ENCODE peak calls at places on chromosomes 5 and 9, in ten cellular contexts. F, H, C, U, B, L, W, V, N and E are unnamed samples.

GRCh38 chr9:35723908-35724307 is 8.1 kb downstream of the TLN1 start:
- DNase-seq in W (no peak), L (no peak), V (no peak), N (no peak), B (no peak), F (no peak), U (no peak), H (no peak), C (no peak), E (no peak)

GRCh38 chr5:132424167-132424935 is 54.8 kb downstream of the SLC22A5 start:
- DNase-seq in L (no peak), W (no peak), B (no peak), H (no peak), U (no peak), N (no peak), V (no peak), C (no peak), F (no peak), E (no peak)

GRCh38 chr9:93531374-93531773 is 45.0 kb upstream of the PHF2 start:
- DNase-seq in U (no peak), F (peak), L (no peak), C (no peak), B (no peak), N (no peak), W (no peak), H (no peak), V (no peak), E (no peak)

GRCh38 chr5:54610197-54610898 is 92.8 kb downstream of the SNX18 start:
- DNase-seq in B (peak), C (peak), U (no peak), N (peak), W (no peak), L (peak), H (no peak), V (peak), F (peak), E (no peak)

GRCh38 chr9:129267141-129267540 is 89.1 kb upstream of the IER5L start:
- DNase-seq in H (no peak), W (no peak), F (no peak), U (no peak), V (no peak), L (no peak), N (no peak), C (no peak), B (no peak), E (no peak)

GRCh38 chr5:153523831-153524230 is 33.4 kb downstream of the GRIA1 start:
- DNase-seq in U (no peak), H (no peak), B (peak), C (peak), F (peak), W (no peak), L (no peak), V (no peak), N (peak), E (no peak)

GRCh38 chr5:38639377-38640011 is 83.0 kb upstream of the LIFR start:
- DNase-seq in F (no peak), H (no peak), B (no peak), C (no peak), W (no peak), U (no peak), V (no peak), N (no peak), L (no peak), E (no peak)

GRCh38 chr5:155070781-155071180 is 57.2 kb downstream of the KIF4B start:
- DNase-seq in L (no peak), V (no peak), H (no peak), W (no peak), N (no peak), F (no peak), B (no peak), C (no peak), U (no peak), E (no peak)

GRCh38 chr9:109463924-109464625 is 34.0 kb downstream of the PTPN3 start:
- DNase-seq in F (peak), W (no peak), C (no peak), B (no peak), U (no peak), H (no peak), N (no peak), V (no peak), L (no peak), E (no peak)

GRCh38 chr9:108980893-108981292 is 32.4 kb downstream of the CTNNAL1 start:
- DNase-seq in N (no peak), W (no peak), U (no peak), V (no peak), L (no peak), F (no peak), H (no peak), C (no peak), B (no peak), E (no peak)

GRCh38 chr9:126376903-126377342 is 50.3 kb downstream of the MVB12B start:
- DNase-seq in F (no peak), B (no peak), L (no peak), U (no peak), W (no peak), C (peak), N (no peak), V (no peak), H (no peak), E (no peak)

GRCh38 chr9:12817702-12818101 is 42.9 kb downstream of the LURAP1L start:
- DNase-seq in U (no peak), V (no peak), H (no peak), L (no peak), N (no peak), B (no peak), F (peak), W (peak), C (no peak), E (no peak)

GRCh38 chr9:16579872-16580432 is 290.5 kb downstream of the BNC2 start:
- DNase-seq in H (no peak), W (no peak), L (no peak), N (no peak), V (no peak), C (no peak), F (no peak), U (no peak), B (no peak), E (no peak)

GRCh38 chr5:128169369-128170017 is 85.9 kb downstream of the SLC12A2 start:
- DNase-seq in W (no peak), F (no peak), C (no peak), V (no peak), L (no peak), B (no peak), U (no peak), H (no peak), N (no peak), E (no peak)

GRCh38 chr9:75047506-75047905 is 19.4 kb upstream of the CARNMT1 start:
- DNase-seq in H (no peak), L (no peak), V (no peak), N (no peak), U (no peak), B (no peak), C (no peak), F (no peak), W (no peak), E (no peak)

GRCh38 chr9:126379661-126380365 is 53.2 kb downstream of the MVB12B start:
- DNase-seq in W (no peak), U (no peak), H (no peak), B (peak), L (no peak), C (no peak), V (no peak), F (peak), N (no peak), E (no peak)

GRCh38 chr9:36576866-36577265 is 4.2 kb downstream of the MELK start:
- DNase-seq in H (no peak), W (no peak), V (no peak), B (peak), L (no peak), C (peak), U (no peak), N (no peak), F (peak), E (no peak)

GRCh38 chr5:154352960-154353548 is 92.7 kb upstream of the SAP30L start:
- DNase-seq in B (no peak), H (no peak), N (no peak), F (no peak), U (no peak), V (no peak), L (no peak), C (no peak), W (no peak), E (no peak)

GRCh38 chr5:169805527-169805934 is 168.5 kb downstream of the DOCK2 start:
- DNase-seq in N (no peak), H (no peak), V (peak), F (peak), C (peak), B (peak), L (peak), W (no peak), U (no peak), E (no peak)

GRCh38 chr5:98813755-98814154 is 40.3 kb downstream of the RGMB start:
- DNase-seq in H (no peak), U (no peak), V (no peak), B (peak), C (no peak), N (no peak), L (peak), W (no peak), F (no peak), E (no peak)

GRCh38 chr5:147321569-147321968 is 86.7 kb downstream of the STK32A start:
- DNase-seq in V (no peak), C (no peak), H (no peak), W (no peak), L (no peak), N (no peak), B (no peak), F (no peak), U (no peak), E (no peak)

GRCh38 chr9:121122450-121123032 is 47.8 kb downstream of the CNTRL start:
- DNase-seq in B (peak), H (no peak), N (no peak), F (peak), W (no peak), C (no peak), V (no peak), U (no peak), L (no peak), E (no peak)

GRCh38 chr9:73081979-73082657 is 69.5 kb upstream of the ANXA1 start:
- DNase-seq in U (peak), H (no peak), C (peak), F (peak), N (peak), V (no peak), B (peak), W (peak), L (peak), E (no peak)

GRCh38 chr5:139747583-139748504 is 47.8 kb upstream of the PSD2 start:
- DNase-seq in H (peak), V (peak), L (peak), U (no peak), B (peak), C (peak), F (peak), N (no peak), W (peak), E (peak)

GRCh38 chr5:36874465-36874864 is 2.1 kb upstream of the NIPBL start:
- DNase-seq in H (no peak), L (no peak), C (peak), N (no peak), W (no peak), B (peak), F (peak), U (no peak), V (no peak), E (no peak)

GRCh38 chr5:120823316-120823715 is 359.2 kb downstream of the PRR16 start:
- DNase-seq in B (peak), L (no peak), H (no peak), V (no peak), W (no peak), N (no peak), F (peak), U (no peak), C (no peak), E (no peak)

GRCh38 chr5:92758552-92758951 is 822.5 kb downstream of the NR2F1-AS1 start:
- DNase-seq in L (no peak), V (no peak), B (peak), C (peak), W (no peak), U (no peak), F (peak), H (no peak), N (peak), E (no peak)

GRCh38 chr5:372556-372910 is 51.0 kb downstream of the AHRR start:
- DNase-seq in H (no peak), L (no peak), B (no peak), V (no peak), F (no peak), C (no peak), W (no peak), N (no peak), U (no peak), E (no peak)

GRCh38 chr5:151461312-151461711 is 13.9 kb downstream of the SLC36A1 start:
- DNase-seq in B (no peak), W (no peak), U (no peak), H (no peak), V (no peak), N (no peak), L (peak), C (no peak), F (no peak), E (peak)

GRCh38 chr5:72209515-72210115 is 102.3 kb downstream of the MAP1B start:
- DNase-seq in W (no peak), H (no peak), V (no peak), U (no peak), B (peak), L (no peak), C (peak), N (no peak), F (peak), E (peak)

GRCh38 chr5:123138774-123139173 is 49.7 kb downstream of the PRDM6 start:
- DNase-seq in L (no peak), V (no peak), B (no peak), U (no peak), N (no peak), W (no peak), C (no peak), H (no peak), F (no peak), E (no peak)

GRCh38 chr5:151039665-151040064 is 19.3 kb downstream of the GPX3 start:
- DNase-seq in U (no peak), B (no peak), C (no peak), W (no peak), N (no peak), V (no peak), F (no peak), L (no peak), H (no peak), E (no peak)

GRCh38 chr9:18490591-18491370 is 16.8 kb downstream of the ADAMTSL1 start:
- DNase-seq in H (no peak), L (no peak), W (no peak), C (peak), F (peak), N (peak), B (peak), V (no peak), U (no peak), E (no peak)

GRCh38 chr5:57221049-57221568 is 47.2 kb downstream of the GPBP1 start:
- DNase-seq in V (peak), N (peak), W (peak), F (peak), C (peak), L (peak), U (peak), B (peak), H (no peak), E (no peak)

GRCh38 chr5:8997542-8998070 is 548.3 kb downstream of the SEMA5A start:
- DNase-seq in U (no peak), H (no peak), B (no peak), F (no peak), C (no peak), V (no peak), N (no peak), L (no peak), W (no peak), E (no peak)

GRCh38 chr5:88502179-88503064 is 233.8 kb upstream of the TMEM161B start:
- DNase-seq in C (peak), V (no peak), F (peak), L (peak), B (peak), N (no peak), U (no peak), W (no peak), H (no peak), E (no peak)

GRCh38 chr5:13921573-13921972 is 22.9 kb downstream of the DNAH5 start:
- DNase-seq in B (peak), F (peak), C (peak), N (no peak), W (no peak), H (no peak), U (no peak), L (no peak), V (no peak), E (no peak)

GRCh38 chr9:92968081-92968480 is 20.8 kb downstream of the FGD3 start:
- DNase-seq in B (no peak), U (no peak), C (no peak), F (no peak), N (no peak), H (no peak), W (no peak), L (no peak), V (no peak), E (no peak)